ENCODE peak calls at places on chromosome 13, in seven cellular contexts. D, U, Z, S, Q, N and A are unnamed samples.

GRCh38 chr13:24005711-24006281 is 108.5 kb upstream of the C1QTNF9B start:
- DNase-seq in S (no peak), Z (no peak), N (no peak), D (no peak), U (no peak), Q (no peak), A (peak; percentile 11)

GRCh38 chr13:48595330-48596127 is 58.2 kb upstream of the CYSLTR2 start:
- DNase-seq in N (peak; percentile 90), D (peak; percentile 71), Z (peak; percentile 20), Q (peak; percentile 72), U (no peak), S (no peak), A (no peak)

GRCh38 chr13:73722120-73722519 is 412.1 kb downstream of the KLF12 start:
- DNase-seq in S (no peak), Q (peak; percentile 61), Z (no peak), U (no peak), N (peak; percentile 41), D (peak; percentile 34), A (no peak)

GRCh38 chr13:30520571-30520970 is 54.8 kb upstream of the HMGB1 start:
- DNase-seq in Q (peak; percentile 32), D (no peak), U (no peak), S (no peak), N (peak; percentile 19), Z (no peak), A (no peak)

GRCh38 chr13:34748561-34748960 is 193.5 kb upstream of the NBEA start:
- DNase-seq in N (peak; percentile 41), D (no peak), U (no peak), Z (no peak), S (no peak), Q (no peak), A (no peak)

GRCh38 chr13:33445476-33445875 is 159.9 kb upstream of the STARD13 start:
- DNase-seq in U (no peak), S (no peak), Z (no peak), N (no peak), D (no peak), Q (no peak), A (no peak)

GRCh38 chr13:31321457-31321856 is 121.7 kb downstream of the B3GLCT start:
- DNase-seq in U (no peak), Z (no peak), N (no peak), S (no peak), D (peak; percentile 67), Q (no peak), A (no peak)

GRCh38 chr13:30708541-30708940 is 26.8 kb upstream of the ALOX5AP start:
- DNase-seq in S (no peak), U (no peak), N (peak; percentile 80), Z (no peak), Q (peak; percentile 52), D (no peak), A (no peak)

GRCh38 chr13:72295173-72295572 is 428.2 kb upstream of the DACH1 start:
- DNase-seq in U (no peak), Q (peak; percentile 47), Z (no peak), N (peak; percentile 49), D (no peak), S (no peak), A (no peak)

GRCh38 chr13:112837371-112838037 is 131.5 kb upstream of the MCF2L start:
- DNase-seq in Q (no peak), S (no peak), D (no peak), N (peak; percentile 39), Z (no peak), U (no peak), A (no peak)

GRCh38 chr13:43676320-43676719 is 110.5 kb downstream of the ENOX1 start:
- DNase-seq in Z (no peak), D (no peak), N (no peak), U (no peak), Q (no peak), S (no peak), A (no peak)

GRCh38 chr13:47798906-47799305 is 202.2 kb downstream of the SUCLA2 start:
- DNase-seq in Q (peak; percentile 25), Z (no peak), U (no peak), D (peak; percentile 32), S (no peak), N (peak; percentile 51), A (no peak)

GRCh38 chr13:27016871-27017270 is 154.7 kb downstream of the USP12 start:
- DNase-seq in Q (no peak), D (no peak), Z (no peak), U (no peak), S (no peak), N (no peak), A (no peak)

GRCh38 chr13:47896546-47896945 is 104.5 kb downstream of the SUCLA2 start:
- DNase-seq in U (no peak), D (no peak), N (no peak), Z (no peak), Q (no peak), S (no peak), A (no peak)

GRCh38 chr13:39527961-39528720 is 74.9 kb downstream of the LHFPL6 start:
- DNase-seq in S (no peak), Z (no peak), N (peak; percentile 78), D (no peak), Q (peak; percentile 91), U (no peak), A (no peak)

GRCh38 chr13:113140677-113141590 is 17.5 kb upstream of the PROZ start:
- DNase-seq in U (no peak), D (no peak), Q (no peak), N (no peak), Z (no peak), S (no peak), A (no peak)

GRCh38 chr13:21822029-21822428 is 151.2 kb downstream of the FGF9 start:
- DNase-seq in S (no peak), N (no peak), U (no peak), Z (no peak), D (no peak), Q (no peak), A (no peak)

GRCh38 chr13:100611678-100612492 is 23.3 kb upstream of the GGACT start:
- DNase-seq in S (no peak), U (no peak), Z (no peak), N (no peak), D (no peak), Q (peak; percentile 23), A (no peak)

GRCh38 chr13:50679321-50679720 is 164.2 kb downstream of the DLEU7 start:
- DNase-seq in S (no peak), Z (no peak), Q (peak; percentile 49), U (no peak), D (no peak), N (peak; percentile 44), A (no peak)

GRCh38 chr13:109309625-109310363 is 476.6 kb downstream of the IRS2 start:
- DNase-seq in Q (peak; percentile 41), S (no peak), D (no peak), Z (no peak), U (no peak), N (no peak), A (no peak)

GRCh38 chr13:76641056-76641455 is 245.1 kb downstream of the KCTD12 start:
- DNase-seq in S (no peak), Q (peak; percentile 50), D (no peak), N (peak; percentile 30), Z (no peak), U (no peak), A (no peak)

GRCh38 chr13:91135949-91136348 is 211.5 kb upstream of the MIR17HG start:
- DNase-seq in Q (no peak), S (no peak), N (no peak), Z (no peak), U (no peak), D (no peak), A (no peak)

GRCh38 chr13:45108716-45109706 is 11.3 kb upstream of the GTF2F2 start:
- DNase-seq in S (no peak), N (peak; percentile 8), D (no peak), Q (peak; percentile 88), U (no peak), Z (no peak), A (peak; percentile 22)

GRCh38 chr13:50715402-50716146 is 127.9 kb downstream of the DLEU7 start:
- DNase-seq in U (no peak), S (no peak), D (no peak), Z (no peak), N (no peak), Q (no peak), A (no peak)

GRCh38 chr13:94454906-94455305 is 24.6 kb downstream of the DCT start:
- DNase-seq in Q (no peak), S (no peak), D (no peak), N (no peak), Z (no peak), U (no peak), A (no peak)

GRCh38 chr13:24063281-24063851 is 97.2 kb upstream of the SPATA13 start:
- DNase-seq in D (no peak), Q (no peak), Z (no peak), S (no peak), N (peak; percentile 63), U (no peak), A (no peak)

GRCh38 chr13:43305416-43305815 is 282.0 kb downstream of the DNAJC15 start:
- DNase-seq in U (no peak), S (no peak), Z (no peak), D (no peak), N (peak; percentile 39), Q (no peak), A (no peak)

GRCh38 chr13:39586142-39586541 is 16.9 kb downstream of the LHFPL6 start:
- DNase-seq in Q (no peak), N (no peak), S (no peak), Z (no peak), D (peak; percentile 93), U (no peak), A (no peak)

GRCh38 chr13:39959497-39959896 is 304.0 kb downstream of the COG6 start:
- DNase-seq in S (no peak), Z (no peak), D (no peak), Q (no peak), U (no peak), N (peak; percentile 43), A (no peak)

GRCh38 chr13:95784891-95785290 is 108.0 kb downstream of the DNAJC3 start:
- DNase-seq in S (no peak), Z (no peak), Q (peak; percentile 34), D (no peak), N (peak; percentile 24), U (no peak), A (no peak)